ENCODE peak calls at places on chromosomes 16 and 17, in nine cellular contexts. I, U, N, H, E, T, G, M and D are unnamed samples.

GRCh38 chr17:49216953-49217650 is 6.6 kb downstream of the ABI3 start:
- DNase-seq in I (no peak), U (peak; percentile 27), N (peak; percentile 64), H (peak; percentile 71), E (no peak), T (no peak), G (no peak), M (no peak), D (peak; percentile 77)

GRCh38 chr16:1781254-1781653 is 1.1 kb downstream of the SPSB3 start:
- DNase-seq in I (no peak), U (no peak), N (no peak), H (no peak), E (no peak), T (no peak), G (no peak), M (no peak), D (no peak)

GRCh38 chr16:83728518-83728917 is 79.3 kb upstream of the HSBP1 start:
- DNase-seq in I (no peak), U (no peak), N (no peak), H (no peak), E (no peak), T (no peak), G (no peak), M (no peak), D (no peak)

GRCh38 chr17:66405836-66406679 is 103.6 kb downstream of the PRKCA start:
- DNase-seq in I (no peak), U (no peak), N (no peak), H (no peak), E (no peak), T (no peak), G (no peak), M (no peak), D (no peak)

GRCh38 chr16:21194771-21195301 is 16.5 kb downstream of the ZP2 start:
- DNase-seq in I (no peak), U (no peak), N (no peak), H (no peak), E (no peak), T (no peak), G (no peak), M (no peak), D (no peak)

GRCh38 chr16:11225677-11226549 is 30.1 kb downstream of the SOCS1 start:
- DNase-seq in I (no peak), U (no peak), N (no peak), H (no peak), E (no peak), T (no peak), G (no peak), M (no peak), D (no peak)

GRCh38 chr17:49994085-49995054 is 654 bp downstream of the DLX3 start:
- DNase-seq in I (no peak), U (no peak), N (no peak), H (no peak), E (no peak), T (no peak), G (no peak), M (no peak), D (no peak)

GRCh38 chr17:82370471-82371332 is 863 bp upstream of the UTS2R start:
- DNase-seq in I (no peak), U (no peak), N (no peak), H (peak; percentile 52), E (no peak), T (no peak), G (no peak), M (no peak), D (no peak)

GRCh38 chr17:42098747-42099399 is 600 bp upstream of the ZNF385C start:
- DNase-seq in I (no peak), U (no peak), N (no peak), H (no peak), E (no peak), T (no peak), G (no peak), M (peak; percentile 62), D (no peak)

GRCh38 chr17:42103221-42103954 is 5.1 kb upstream of the ZNF385C start:
- DNase-seq in I (no peak), U (no peak), N (no peak), H (no peak), E (no peak), T (no peak), G (no peak), M (no peak), D (no peak)

GRCh38 chr17:42104264-42104663 is 6.0 kb upstream of the ZNF385C start:
- DNase-seq in I (no peak), U (no peak), N (no peak), H (no peak), E (no peak), T (no peak), G (no peak), M (no peak), D (no peak)

GRCh38 chr17:42097691-42098661 is at the start of gene ZNF385C:
- DNase-seq in I (no peak), U (peak; percentile 41), N (no peak), H (no peak), E (no peak), T (no peak), G (no peak), M (peak; percentile 36), D (no peak)

DNA sequence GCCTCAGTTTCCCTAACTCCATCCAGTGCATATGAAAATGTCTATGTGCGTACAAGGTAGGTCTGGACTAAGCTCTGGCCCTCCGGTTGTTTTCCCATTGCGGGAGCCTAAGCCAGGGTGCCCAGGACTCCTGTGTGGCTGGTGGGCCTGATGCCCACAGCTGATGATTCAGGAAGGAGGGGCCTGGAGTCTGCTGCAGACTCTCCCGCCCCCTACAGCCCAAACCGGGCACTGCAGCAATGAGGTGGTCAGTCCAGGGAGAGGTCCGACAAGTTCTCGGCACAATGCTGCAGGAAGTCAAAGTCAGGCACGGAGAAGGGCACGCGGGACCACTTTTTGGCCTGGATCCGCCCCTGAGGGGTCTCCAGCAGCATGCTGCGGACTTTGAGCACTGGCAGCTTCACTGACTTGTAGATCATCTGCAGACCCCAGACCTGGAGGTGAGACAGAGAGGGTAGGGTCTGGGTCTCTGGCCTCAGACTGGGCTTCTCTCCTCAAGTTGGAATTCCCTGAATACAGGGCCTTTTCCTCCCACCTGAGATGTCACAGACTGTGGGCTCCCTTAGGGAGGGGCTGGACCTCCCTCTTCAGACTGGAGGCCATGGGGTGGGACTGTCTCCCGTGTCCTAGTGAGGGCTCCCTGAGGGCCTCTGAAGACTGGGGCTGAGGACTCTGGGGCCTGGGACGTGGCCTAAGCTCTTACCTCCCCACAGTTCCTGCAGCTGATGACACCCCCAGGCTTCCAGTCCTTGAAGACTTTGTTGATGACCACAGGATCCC is 3.4 kb upstream of the ZNF385C start:
- DNase-seq in I (peak; percentile 73), U (peak; percentile 71), N (peak; percentile 86), H (peak; percentile 82), E (no peak), T (peak; percentile 76), G (no peak), M (peak; percentile 52), D (peak; percentile 83)
- TF ChIP-seq POLR2A in I (no peak), U (no peak), N (no peak), H (no peak), E (peak; percentile 36), T (no peak), G (no peak), M (no peak), D (no peak)

DNA sequence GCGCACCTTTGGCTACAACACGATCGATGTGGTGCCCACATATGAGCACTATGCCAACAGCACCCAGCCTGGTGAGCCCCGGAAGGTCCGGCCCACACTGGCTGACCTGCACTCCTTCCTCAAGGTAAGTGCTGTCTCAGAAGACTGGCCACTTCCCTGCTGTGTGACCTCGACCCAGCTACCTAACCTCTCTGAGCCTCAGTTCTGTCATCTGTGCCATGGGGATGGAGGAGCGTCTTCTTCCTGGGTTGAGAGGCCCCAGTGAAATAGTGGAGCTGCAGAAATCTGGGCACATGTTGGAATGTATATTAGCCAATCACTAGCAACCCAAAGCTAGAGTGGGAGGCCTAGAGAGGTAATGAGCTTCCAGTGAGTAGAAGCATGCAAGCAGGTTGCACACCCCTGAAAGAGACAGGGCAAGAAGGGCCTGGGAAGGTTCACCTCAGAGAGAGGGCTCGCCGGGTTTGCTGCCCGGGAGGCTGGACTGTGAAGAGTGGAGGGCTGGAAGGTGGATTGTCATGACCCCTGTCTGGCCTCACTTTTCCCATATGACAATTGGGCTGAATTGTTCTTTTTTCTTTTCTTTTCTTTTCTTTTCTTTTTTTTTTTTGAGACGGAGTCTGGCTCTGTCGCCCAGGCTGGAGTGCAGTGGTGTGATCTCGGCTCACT is 521 bp downstream of the SLC12A3 start:
- DNase-seq in I (no peak), U (no peak), N (no peak), H (no peak), E (no peak), T (no peak), G (no peak), M (no peak), D (no peak)
- TF ChIP-seq CTCF in I (no peak), U (no peak), N (no peak), H (no peak), E (no peak), T (no peak), G (no peak), M (no peak), D (no peak)

DNA sequence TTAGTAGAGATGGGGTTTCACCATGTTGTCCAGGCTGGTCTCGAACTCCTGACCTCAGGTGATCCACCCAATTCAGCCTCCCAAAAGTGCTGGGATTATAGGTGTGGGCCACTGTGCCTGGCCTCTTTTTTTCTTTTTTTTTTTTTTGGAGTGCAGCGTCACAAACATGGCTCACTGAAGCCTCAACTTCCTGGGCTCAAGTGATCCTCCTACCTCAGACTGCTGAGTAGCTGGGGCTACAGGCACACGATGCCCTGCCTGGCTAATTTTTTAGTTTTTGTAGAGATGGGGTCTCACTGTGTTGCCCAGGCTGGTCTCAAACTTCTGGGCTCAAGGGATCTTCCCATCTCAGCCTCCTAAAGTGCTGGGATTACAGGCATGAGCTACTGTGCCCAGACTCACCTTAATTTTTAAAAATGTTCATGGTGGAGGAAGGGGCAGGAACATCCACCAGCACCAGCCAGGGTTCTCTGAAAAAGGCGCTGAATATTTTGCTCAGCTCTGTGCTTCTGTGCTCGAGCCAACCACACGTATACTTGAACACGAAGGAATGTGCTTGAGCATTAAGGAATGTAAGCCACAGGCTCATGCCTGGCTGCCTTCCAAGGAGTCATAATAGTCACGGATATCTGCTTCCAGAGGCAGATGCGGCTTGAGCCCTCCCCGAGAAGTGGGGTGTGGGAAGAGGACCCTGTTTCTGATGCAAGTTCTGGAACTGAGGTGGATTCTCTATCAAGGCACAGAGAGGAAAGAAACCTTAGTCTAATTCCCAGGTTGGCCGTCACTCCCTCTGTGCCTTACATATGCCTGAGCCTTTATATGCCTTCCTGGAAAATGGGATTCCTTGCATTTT is 65.5 kb upstream of the CREBBP start:
- DNase-seq in I (no peak), U (peak; percentile 60), N (no peak), H (peak; percentile 45), E (no peak), T (peak; percentile 71), G (no peak), M (peak; percentile 57), D (no peak)
- TF ChIP-seq EP300 in I (no peak), U (no peak), N (no peak), H (no peak), E (no peak), T (no peak), G (no peak), M (no peak), D (no peak)

DNA sequence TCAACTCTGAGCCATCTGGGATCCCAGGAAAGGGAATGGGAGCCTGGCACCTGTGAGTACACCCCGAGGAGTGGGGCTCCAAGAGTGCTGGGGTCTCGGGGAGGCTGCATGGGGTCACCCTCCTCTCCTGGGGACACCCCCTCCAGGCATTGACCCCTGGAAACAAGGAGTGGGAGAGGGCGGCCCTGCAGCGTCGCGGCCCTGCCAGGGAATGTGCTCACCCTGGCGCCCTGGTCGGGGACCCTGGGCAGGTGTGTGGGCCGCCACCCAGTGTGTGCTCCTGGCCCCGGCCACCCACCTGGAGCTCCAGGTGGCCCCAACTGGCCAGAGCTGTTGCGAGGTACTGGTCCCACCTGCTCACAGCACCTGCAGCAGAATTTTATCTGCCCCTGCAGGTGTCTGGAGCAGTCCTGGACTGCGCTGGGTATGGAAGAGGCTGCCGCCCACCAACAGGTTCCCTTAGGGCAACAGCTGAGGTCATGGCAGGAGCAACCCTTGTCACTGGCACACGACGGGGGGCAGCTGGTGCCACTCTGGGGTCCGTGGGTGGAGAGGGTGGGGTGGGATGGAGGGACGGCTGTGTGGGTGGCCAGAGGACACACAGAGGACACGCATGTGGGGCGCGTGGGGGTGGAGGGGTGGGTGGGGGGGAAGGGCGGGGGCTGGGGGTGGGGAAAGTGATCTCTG is 5.4 kb upstream of the PABPN1L start:
- DNase-seq in I (no peak), U (no peak), N (no peak), H (no peak), E (no peak), T (no peak), G (no peak), M (no peak), D (no peak)
- TF ChIP-seq POLR2A in I (no peak), U (no peak), N (no peak), H (no peak), E (no peak), T (no peak), G (no peak), M (no peak), D (no peak)